ENCODE peak calls at places on chromosomes 7 and 10, in four cellular contexts. X is neuronal stem cell, E is psoas muscle, Q is uterus. T is an unnamed sample.

GRCh38 chr10:61135276-61135721 is 191.3 kb upstream of the RHOBTB1 start:
- DNase-seq in Q (no peak), E (no peak), X (no peak), T (no peak)

GRCh38 chr10:94053639-94053932 is 59.9 kb downstream of the PLCE1 start:
- DNase-seq in X (no peak), E (no peak), Q (no peak), T (no peak)

GRCh38 chr7:91550931-91551330 is 286.7 kb downstream of the FZD1 start:
- DNase-seq in E (no peak), Q (no peak), X (no peak), T (no peak)

GRCh38 chr10:97708976-97709745 is 4.4 kb upstream of the MARVELD1 start:
- DNase-seq in X (peak; percentile 65), Q (peak; percentile 87), E (peak; percentile 62), T (peak; percentile 71)

GRCh38 chr7:75613351-75613750 is 121.2 kb downstream of the SPDYE5 start:
- DNase-seq in Q (no peak), X (no peak), E (no peak), T (no peak)

GRCh38 chr10:114068054-114068707 is 24.5 kb downstream of the ADRB1 start:
- DNase-seq in X (no peak), E (no peak), Q (no peak), T (no peak)

GRCh38 chr7:1586126-1586826 is 16.4 kb upstream of the PSMG3 start:
- DNase-seq in X (no peak), Q (no peak), E (no peak), T (no peak)

GRCh38 chr7:738723-739454 is 11.8 kb upstream of the PRKAR1B start:
- DNase-seq in X (no peak), E (no peak), Q (no peak), T (no peak)

GRCh38 chr7:41425926-41426325 is 277.0 kb downstream of the INHBA start:
- DNase-seq in Q (no peak), X (no peak), E (no peak), T (no peak)

GRCh38 chr10:12960431-12960898 is 41.0 kb downstream of the CCDC3 start:
- DNase-seq in Q (peak; percentile 46), E (no peak), X (no peak), T (no peak)

GRCh38 chr10:5206799-5207198 is 10.2 kb downstream of the AKR1C4 start:
- DNase-seq in X (no peak), Q (no peak), E (no peak), T (no peak)

GRCh38 chr10:116272497-116273221 is at the start of gene GFRA1:
- DNase-seq in X (peak; percentile 40), E (peak; percentile 72), Q (peak; percentile 52), T (no peak)

GRCh38 chr10:119241066-119241465 is 33.7 kb downstream of the GRK5 start:
- DNase-seq in X (no peak), Q (no peak), E (no peak), T (no peak)

GRCh38 chr7:95391761-95392160 is 4.4 kb downstream of the PON3 start:
- DNase-seq in E (no peak), Q (no peak), X (no peak), T (no peak)

GRCh38 chr10:79299397-79300370 is 47.6 kb upstream of the PPIF start:
- DNase-seq in E (no peak), X (no peak), Q (no peak), T (no peak)

GRCh38 chr7:74604326-74605020 is 53.0 kb upstream of the GTF2I start:
- DNase-seq in X (no peak), E (peak; percentile 91), Q (no peak), T (no peak)

GRCh38 chr10:127968659-127969058 is 61.8 kb downstream of the PTPRE start:
- DNase-seq in X (no peak), E (no peak), Q (no peak), T (no peak)

GRCh38 chr7:139680676-139681462 is 96.9 kb downstream of the HIPK2 start:
- DNase-seq in Q (no peak), E (peak; percentile 81), X (no peak), T (no peak)

GRCh38 chr7:6251653-6252052 is 20.8 kb downstream of the CYTH3 start:
- DNase-seq in X (no peak), E (no peak), Q (no peak), T (no peak)

GRCh38 chr7:34117583-34117982 is 212.2 kb downstream of the BMPER start:
- DNase-seq in Q (no peak), E (no peak), X (no peak), T (no peak)

GRCh38 chr7:47685712-47686376 is 103.9 kb upstream of the TNS3 start:
- DNase-seq in Q (no peak), X (no peak), E (no peak), T (no peak)

GRCh38 chr10:31771345-31771831 is 157.2 kb downstream of the ARHGAP12 start:
- DNase-seq in E (peak; percentile 73), X (no peak), Q (peak; percentile 68), T (no peak)

GRCh38 chr7:41787951-41788350 is 85.1 kb upstream of the INHBA start:
- DNase-seq in X (no peak), E (no peak), Q (no peak), T (no peak)

GRCh38 chr10:112616647-112617046 is 169.6 kb downstream of the VTI1A start:
- DNase-seq in E (no peak), X (no peak), Q (no peak), T (no peak)

GRCh38 chr7:133040617-133041016 is 41.3 kb downstream of the CHCHD3 start:
- DNase-seq in Q (no peak), X (no peak), E (no peak), T (no peak)

GRCh38 chr10:73251683-73252444 is 580 bp downstream of the MRPS16 start:
- DNase-seq in X (peak; percentile 17), Q (no peak), E (no peak), T (no peak)

GRCh38 chr10:19579841-19580240 is 236.4 kb upstream of the PLXDC2 start:
- DNase-seq in E (no peak), X (no peak), Q (no peak), T (no peak)

GRCh38 chr10:43865275-43866135 is 216.8 kb upstream of the ZNF32 start:
- DNase-seq in E (no peak), Q (no peak), X (no peak), T (no peak)

GRCh38 chr10:84863675-84864074 is 535.3 kb downstream of the CCSER2 start:
- DNase-seq in Q (no peak), E (no peak), X (no peak), T (no peak)

GRCh38 chr10:47024399-47025252 is 113.4 kb downstream of the PTPN20 start:
- DNase-seq in X (peak; percentile 38), E (peak; percentile 77), Q (peak; percentile 42), T (peak; percentile 77)

GRCh38 chr7:94374721-94375120 is 20.0 kb upstream of the COL1A2 start:
- DNase-seq in E (no peak), Q (no peak), X (no peak), T (no peak)
- H3K9me3 ChIP-seq in E (no peaks in the 10 kb centered on the region), Q (no peaks in the 10 kb centered on the region), X (peaks cover 9% of the 10 kb centered on the region), T (no peaks in the 10 kb centered on the region)

GRCh38 chr7:126574838-126575250 is 677.9 kb downstream of the GRM8 start:
- DNase-seq in X (no peak), Q (no peak), E (no peak), T (no peak)
- H3K4me1 ChIP-seq in X (no peaks in the 10 kb centered on the region), Q (no peaks in the 10 kb centered on the region), E (no peaks in the 10 kb centered on the region), T (no peaks in the 10 kb centered on the region)

GRCh38 chr7:64183126-64183742 is 23.8 kb upstream of the ZNF735 start:
- DNase-seq in E (peak; percentile 53), X (no peak), Q (no peak), T (no peak)

GRCh38 chr7:64182036-64182790 is 24.8 kb upstream of the ZNF735 start:
- DNase-seq in E (no peak), Q (no peak), X (no peak), T (no peak)

GRCh38 chr7:64180989-64181388 is 26.0 kb upstream of the ZNF735 start:
- DNase-seq in E (no peak), X (no peak), Q (no peak), T (no peak)

GRCh38 chr7:64183827-64184372 is 23.1 kb upstream of the ZNF735 start:
- DNase-seq in Q (no peak), X (no peak), E (no peak), T (no peak)

GRCh38 chr7:64181586-64181985 is 25.4 kb upstream of the ZNF735 start:
- DNase-seq in X (no peak), Q (no peak), E (no peak), T (no peak)
- H3K9me3 ChIP-seq in X (no peaks in the 10 kb centered on the region), Q (no peaks in the 10 kb centered on the region), E (no peaks in the 10 kb centered on the region), T (no peaks in the 10 kb centered on the region)

DNA sequence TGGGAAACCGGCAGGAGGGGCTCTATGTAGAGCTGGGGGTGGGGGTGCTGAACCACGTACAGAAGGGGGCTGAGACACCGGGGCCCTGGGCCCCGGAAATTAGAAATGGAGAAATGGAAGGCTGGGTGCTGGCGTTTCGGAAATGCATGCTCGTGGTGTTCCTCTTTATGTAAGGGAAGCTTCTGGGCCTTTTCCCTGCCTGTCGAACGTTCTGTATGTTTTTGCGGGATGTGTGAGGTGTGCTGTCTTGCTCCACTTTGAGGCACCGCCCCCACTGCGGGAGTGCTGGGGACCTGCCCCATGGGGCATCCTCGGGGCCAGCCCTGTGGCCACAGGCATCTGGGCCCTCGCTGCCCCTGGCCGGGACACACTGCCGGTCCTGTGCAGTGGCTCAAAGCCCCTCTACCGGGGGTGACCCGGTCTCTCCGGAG is 1.7 kb upstream of the VENTX start:
- DNase-seq in X (no peak), E (no peak), Q (no peak), T (no peak)
- H3K4me1 ChIP-seq in X (peaks cover 3% of the 10 kb centered on the region), E (no peaks in the 10 kb centered on the region), Q (peaks cover 12% of the 10 kb centered on the region), T (no peaks in the 10 kb centered on the region)

GRCh38 chr7:157945401-157945800 is 608.6 kb downstream of the DNAJB6 start:
- DNase-seq in Q (no peak), E (no peak), X (no peak), T (no peak)
- H3K9me3 ChIP-seq in Q (no peaks in the 10 kb centered on the region), E (peaks cover 18% of the 10 kb centered on the region), X (peaks cover 7% of the 10 kb centered on the region), T (peaks cover 3% of the 10 kb centered on the region)

DNA sequence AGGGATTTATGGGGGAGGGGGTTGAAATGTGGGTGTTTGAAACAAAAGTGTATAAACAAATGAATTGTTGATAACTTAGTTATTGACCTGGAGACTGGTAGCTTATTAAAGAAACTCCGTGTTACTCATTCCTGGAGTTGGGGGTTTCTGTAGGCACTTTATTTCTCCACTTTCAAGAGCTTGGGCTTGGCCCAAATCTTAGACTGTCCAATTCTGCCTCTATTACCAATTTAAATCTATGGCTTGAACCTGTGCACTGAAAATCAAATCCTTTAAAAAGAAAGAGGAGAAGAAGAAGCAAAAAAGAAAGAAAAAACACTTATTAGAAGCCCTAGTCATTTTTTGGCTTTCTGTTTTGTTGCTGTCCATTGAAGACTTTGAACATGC is 2.7 kb downstream of the HOXA2 start:
- DNase-seq in X (no peak), Q (no peak), E (no peak), T (no peak)
- H3K4me1 ChIP-seq in X (no peaks in the 10 kb centered on the region), Q (peaks cover 13% of the 10 kb centered on the region), E (peaks cover 12% of the 10 kb centered on the region), T (peaks cover 33% of the 10 kb centered on the region)

GRCh38 chr10:1404236-1404952 is 332.9 kb downstream of the ADARB2 start:
- DNase-seq in E (no peak), X (no peak), Q (no peak), T (no peak)

GRCh38 chr10:1402016-1402820 is 335.1 kb downstream of the ADARB2 start:
- DNase-seq in X (no peak), E (no peak), Q (no peak), T (no peak)

GRCh38 chr10:1401056-1401965 is 336.0 kb downstream of the ADARB2 start:
- DNase-seq in E (no peak), Q (no peak), X (no peak), T (no peak)

GRCh38 chr10:1403508-1404230 is 333.7 kb downstream of the ADARB2 start:
- DNase-seq in Q (no peak), X (no peak), E (no peak), T (no peak)

GRCh38 chr10:1402821-1403507 is 334.4 kb downstream of the ADARB2 start:
- DNase-seq in X (no peak), Q (no peak), E (no peak), T (no peak)
- H3K9me3 ChIP-seq in X (no peaks in the 10 kb centered on the region), Q (no peaks in the 10 kb centered on the region), E (no peaks in the 10 kb centered on the region), T (no peaks in the 10 kb centered on the region)

T was measured in HAP-1.